ENCODE peak calls at places on chromosome 2, in nine cellular contexts. One of them, this sample, is unnamed.

GRCh38 chr2:152155209-152155608 is 20.4 kb downstream of the STAM2 start:
- DNase-seq in K562: no peak
- DNase-seq in sigmoid colon: no peak
- DNase-seq in IMR-90: no peak
- DNase-seq in HCT116: no peak
- DNase-seq in endodermal cell: no peak
- DNase-seq in GM23338: no peak
- DNase-seq in kidney epithelial cell: no peak
- DNase-seq in GM23248: no peak
- DNase-seq in this sample: no peak

GRCh38 chr2:232537079-232537478 is 2.4 kb upstream of the CHRNG start:
- DNase-seq in K562: peak; percentile 49
- DNase-seq in sigmoid colon: peak; percentile 52
- DNase-seq in IMR-90: no peak
- DNase-seq in HCT116: no peak
- DNase-seq in endodermal cell: peak; percentile 88
- DNase-seq in GM23338: peak; percentile 84
- DNase-seq in kidney epithelial cell: no peak
- DNase-seq in GM23248: no peak
- DNase-seq in this sample: no peak

GRCh38 chr2:23478087-23478932 is 93.3 kb downstream of the KLHL29 start:
- DNase-seq in K562: no peak
- DNase-seq in sigmoid colon: peak; percentile 54
- DNase-seq in IMR-90: no peak
- DNase-seq in HCT116: no peak
- DNase-seq in endodermal cell: peak; percentile 75
- DNase-seq in GM23338: peak; percentile 62
- DNase-seq in kidney epithelial cell: no peak
- DNase-seq in GM23248: no peak
- DNase-seq in this sample: no peak

GRCh38 chr2:74481432-74481831 is 1.4 kb downstream of the CCDC142 start:
- DNase-seq in K562: no peak
- DNase-seq in sigmoid colon: no peak
- DNase-seq in IMR-90: no peak
- DNase-seq in HCT116: no peak
- DNase-seq in endodermal cell: no peak
- DNase-seq in GM23338: no peak
- DNase-seq in kidney epithelial cell: no peak
- DNase-seq in GM23248: peak; percentile 56
- DNase-seq in this sample: no peak

GRCh38 chr2:159513745-159514144 is 102.6 kb downstream of the BAZ2B start:
- DNase-seq in K562: no peak
- DNase-seq in sigmoid colon: no peak
- DNase-seq in IMR-90: no peak
- DNase-seq in HCT116: no peak
- DNase-seq in endodermal cell: no peak
- DNase-seq in GM23338: no peak
- DNase-seq in kidney epithelial cell: no peak
- DNase-seq in GM23248: no peak
- DNase-seq in this sample: no peak

GRCh38 chr2:197128126-197128525 is 182.5 kb downstream of the ANKRD44 start:
- DNase-seq in K562: no peak
- DNase-seq in sigmoid colon: no peak
- DNase-seq in IMR-90: no peak
- DNase-seq in HCT116: no peak
- DNase-seq in endodermal cell: no peak
- DNase-seq in GM23338: no peak
- DNase-seq in kidney epithelial cell: no peak
- DNase-seq in GM23248: no peak
- DNase-seq in this sample: peak; percentile 33

GRCh38 chr2:16487686-16488085 is 177.9 kb downstream of the CYRIA start:
- DNase-seq in K562: no peak
- DNase-seq in sigmoid colon: no peak
- DNase-seq in IMR-90: peak; percentile 13
- DNase-seq in HCT116: no peak
- DNase-seq in endodermal cell: peak; percentile 52
- DNase-seq in GM23338: peak; percentile 39
- DNase-seq in kidney epithelial cell: no peak
- DNase-seq in GM23248: peak; percentile 64
- DNase-seq in this sample: no peak

GRCh38 chr2:64989982-64990614 is 899 bp downstream of the SLC1A4 start:
- DNase-seq in K562: peak; percentile 29
- DNase-seq in sigmoid colon: no peak
- DNase-seq in IMR-90: no peak
- DNase-seq in HCT116: no peak
- DNase-seq in endodermal cell: peak; percentile 52
- DNase-seq in GM23338: peak; percentile 72
- DNase-seq in kidney epithelial cell: no peak
- DNase-seq in GM23248: peak; percentile 72
- DNase-seq in this sample: no peak

GRCh38 chr2:31138037-31138962 is at the start of gene GALNT14:
- DNase-seq in K562: no peak
- DNase-seq in sigmoid colon: peak; percentile 70
- DNase-seq in IMR-90: peak; percentile 7
- DNase-seq in HCT116: no peak
- DNase-seq in endodermal cell: peak; percentile 90
- DNase-seq in GM23338: peak; percentile 81
- DNase-seq in kidney epithelial cell: no peak
- DNase-seq in GM23248: peak; percentile 82
- DNase-seq in this sample: peak; percentile 11

GRCh38 chr2:39127973-39128372 is 7.1 kb upstream of the SOS1 start:
- DNase-seq in K562: no peak
- DNase-seq in sigmoid colon: no peak
- DNase-seq in IMR-90: peak; percentile 37
- DNase-seq in HCT116: no peak
- DNase-seq in endodermal cell: no peak
- DNase-seq in GM23338: no peak
- DNase-seq in kidney epithelial cell: no peak
- DNase-seq in GM23248: peak; percentile 67
- DNase-seq in this sample: peak; percentile 17

GRCh38 chr2:158735822-158736580 is 59.1 kb upstream of the DAPL1 start:
- DNase-seq in K562: no peak
- DNase-seq in sigmoid colon: no peak
- DNase-seq in IMR-90: no peak
- DNase-seq in HCT116: no peak
- DNase-seq in endodermal cell: no peak
- DNase-seq in GM23338: no peak
- DNase-seq in kidney epithelial cell: no peak
- DNase-seq in GM23248: no peak
- DNase-seq in this sample: no peak

GRCh38 chr2:67565761-67566160 is 168.6 kb downstream of the ETAA1 start:
- DNase-seq in K562: no peak
- DNase-seq in sigmoid colon: no peak
- DNase-seq in IMR-90: peak; percentile 95
- DNase-seq in HCT116: no peak
- DNase-seq in endodermal cell: no peak
- DNase-seq in GM23338: no peak
- DNase-seq in kidney epithelial cell: no peak
- DNase-seq in GM23248: peak; percentile 96
- DNase-seq in this sample: no peak

GRCh38 chr2:171598713-171599319 is 76.5 kb downstream of the CYBRD1 start:
- DNase-seq in K562: peak; percentile 81
- DNase-seq in sigmoid colon: no peak
- DNase-seq in IMR-90: peak; percentile 77
- DNase-seq in HCT116: peak; percentile 69
- DNase-seq in endodermal cell: peak; percentile 63
- DNase-seq in GM23338: peak; percentile 86
- DNase-seq in kidney epithelial cell: peak; percentile 31
- DNase-seq in GM23248: peak; percentile 86
- DNase-seq in this sample: peak; percentile 54

GRCh38 chr2:74747411-74748080 is 86.4 kb upstream of the HK2 start:
- DNase-seq in K562: no peak
- DNase-seq in sigmoid colon: no peak
- DNase-seq in IMR-90: peak; percentile 87
- DNase-seq in HCT116: no peak
- DNase-seq in endodermal cell: no peak
- DNase-seq in GM23338: no peak
- DNase-seq in kidney epithelial cell: no peak
- DNase-seq in GM23248: peak; percentile 95
- DNase-seq in this sample: no peak

GRCh38 chr2:43127208-43127940 is 99.0 kb downstream of the ZFP36L2 start:
- DNase-seq in K562: peak; percentile 82
- DNase-seq in sigmoid colon: peak; percentile 81
- DNase-seq in IMR-90: no peak
- DNase-seq in HCT116: peak; percentile 33
- DNase-seq in endodermal cell: peak; percentile 92
- DNase-seq in GM23338: peak; percentile 93
- DNase-seq in kidney epithelial cell: no peak
- DNase-seq in GM23248: peak; percentile 50
- DNase-seq in this sample: peak; percentile 89

GRCh38 chr2:16148632-16149348 is 208.4 kb downstream of the MYCN start:
- DNase-seq in K562: no peak
- DNase-seq in sigmoid colon: no peak
- DNase-seq in IMR-90: no peak
- DNase-seq in HCT116: no peak
- DNase-seq in endodermal cell: peak; percentile 18
- DNase-seq in GM23338: no peak
- DNase-seq in kidney epithelial cell: no peak
- DNase-seq in GM23248: no peak
- DNase-seq in this sample: no peak

GRCh38 chr2:101420623-101421022 is 33.3 kb upstream of the CREG2 start:
- DNase-seq in K562: no peak
- DNase-seq in sigmoid colon: no peak
- DNase-seq in IMR-90: no peak
- DNase-seq in HCT116: no peak
- DNase-seq in endodermal cell: no peak
- DNase-seq in GM23338: no peak
- DNase-seq in kidney epithelial cell: no peak
- DNase-seq in GM23248: peak; percentile 54
- DNase-seq in this sample: no peak

GRCh38 chr2:9139491-9140443 is 66.8 kb upstream of the ASAP2 start:
- DNase-seq in K562: peak; percentile 68
- DNase-seq in sigmoid colon: peak; percentile 81
- DNase-seq in IMR-90: peak; percentile 54
- DNase-seq in HCT116: peak; percentile 40
- DNase-seq in endodermal cell: peak; percentile 97
- DNase-seq in GM23338: peak; percentile 86
- DNase-seq in kidney epithelial cell: no peak
- DNase-seq in GM23248: peak; percentile 72
- DNase-seq in this sample: peak; percentile 40

GRCh38 chr2:205766765-205767359 is 84.6 kb downstream of the NRP2 start:
- DNase-seq in K562: peak; percentile 52
- DNase-seq in sigmoid colon: peak; percentile 89
- DNase-seq in IMR-90: peak; percentile 72
- DNase-seq in HCT116: no peak
- DNase-seq in endodermal cell: peak; percentile 84
- DNase-seq in GM23338: peak; percentile 89
- DNase-seq in kidney epithelial cell: no peak
- DNase-seq in GM23248: peak; percentile 73
- DNase-seq in this sample: peak; percentile 32

GRCh38 chr2:47174731-47175361 is 19.7 kb upstream of the STPG4 start:
- DNase-seq in K562: peak; percentile 31
- DNase-seq in sigmoid colon: peak; percentile 80
- DNase-seq in IMR-90: peak; percentile 62
- DNase-seq in HCT116: peak; percentile 52
- DNase-seq in endodermal cell: peak; percentile 54
- DNase-seq in GM23338: peak; percentile 45
- DNase-seq in kidney epithelial cell: no peak
- DNase-seq in GM23248: peak; percentile 82
- DNase-seq in this sample: peak; percentile 51
- H3K36me3 ChIP-seq in K562: peaks cover 43% of the 10 kb centered on the region
- H3K36me3 ChIP-seq in sigmoid colon: no peaks in the 10 kb centered on the region
- H3K36me3 ChIP-seq in IMR-90: peaks cover 8% of the 10 kb centered on the region
- H3K36me3 ChIP-seq in HCT116: peaks cover 30% of the 10 kb centered on the region
- H3K36me3 ChIP-seq in endodermal cell: peaks cover 36% of the 10 kb centered on the region
- H3K36me3 ChIP-seq in GM23338: no peaks in the 10 kb centered on the region
- H3K36me3 ChIP-seq in kidney epithelial cell: no peaks in the 10 kb centered on the region
- H3K36me3 ChIP-seq in GM23248: peaks cover 16% of the 10 kb centered on the region
- H3K36me3 ChIP-seq in this sample: peaks cover 1% of the 10 kb centered on the region

DNA sequence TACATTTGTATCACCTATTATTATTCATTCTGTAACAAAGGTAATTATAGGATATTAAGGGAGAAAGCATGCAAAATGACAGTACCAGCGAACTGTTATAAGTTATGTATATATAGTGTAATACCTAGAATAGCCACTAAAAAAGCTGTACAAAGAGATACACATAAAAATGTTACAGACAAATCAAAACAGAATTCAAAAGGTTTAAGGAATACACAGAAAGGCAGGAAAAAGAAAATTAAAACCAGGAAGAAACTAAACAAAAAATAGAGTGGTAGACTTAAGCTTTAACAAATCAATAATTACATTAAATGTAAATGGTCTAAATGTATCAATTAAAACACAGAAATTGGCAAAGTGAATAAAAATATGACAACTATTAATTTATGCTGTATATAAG is 176.4 kb upstream of the REV1 start:
- DNase-seq in K562: no peak
- DNase-seq in sigmoid colon: no peak
- DNase-seq in IMR-90: no peak
- DNase-seq in HCT116: no peak
- DNase-seq in endodermal cell: no peak
- DNase-seq in GM23338: no peak
- DNase-seq in kidney epithelial cell: no peak
- DNase-seq in GM23248: no peak
- DNase-seq in this sample: no peak
- H3K27me3 ChIP-seq in K562: peaks cover 6% of the 10 kb centered on the region
- H3K27me3 ChIP-seq in sigmoid colon: no peaks in the 10 kb centered on the region
- H3K27me3 ChIP-seq in IMR-90: no peaks in the 10 kb centered on the region
- H3K27me3 ChIP-seq in HCT116: peaks cover 5% of the 10 kb centered on the region
- H3K27me3 ChIP-seq in endodermal cell: no peaks in the 10 kb centered on the region
- H3K27me3 ChIP-seq in GM23338: no peaks in the 10 kb centered on the region
- H3K27me3 ChIP-seq in kidney epithelial cell: no peaks in the 10 kb centered on the region
- H3K27me3 ChIP-seq in GM23248: no peaks in the 10 kb centered on the region
- H3K27me3 ChIP-seq in this sample: no peaks in the 10 kb centered on the region

GRCh38 chr2:213078686-213079085 is 72.7 kb downstream of the IKZF2 start:
- DNase-seq in K562: no peak
- DNase-seq in sigmoid colon: no peak
- DNase-seq in IMR-90: no peak
- DNase-seq in HCT116: no peak
- DNase-seq in endodermal cell: no peak
- DNase-seq in GM23338: no peak
- DNase-seq in kidney epithelial cell: no peak
- DNase-seq in GM23248: no peak
- DNase-seq in this sample: no peak
- H3K36me3 ChIP-seq in K562: no peaks in the 10 kb centered on the region
- H3K36me3 ChIP-seq in sigmoid colon: no peaks in the 10 kb centered on the region
- H3K36me3 ChIP-seq in IMR-90: no peaks in the 10 kb centered on the region
- H3K36me3 ChIP-seq in HCT116: no peaks in the 10 kb centered on the region
- H3K36me3 ChIP-seq in endodermal cell: no peaks in the 10 kb centered on the region
- H3K36me3 ChIP-seq in GM23338: no peaks in the 10 kb centered on the region
- H3K36me3 ChIP-seq in kidney epithelial cell: no peaks in the 10 kb centered on the region
- H3K36me3 ChIP-seq in GM23248: no peaks in the 10 kb centered on the region
- H3K36me3 ChIP-seq in this sample: no peaks in the 10 kb centered on the region

GRCh38 chr2:188330316-188331053 is 38.8 kb downstream of the GULP1 start:
- DNase-seq in K562: no peak
- DNase-seq in sigmoid colon: no peak
- DNase-seq in IMR-90: no peak
- DNase-seq in HCT116: no peak
- DNase-seq in endodermal cell: no peak
- DNase-seq in GM23338: peak; percentile 64
- DNase-seq in kidney epithelial cell: no peak
- DNase-seq in GM23248: no peak
- DNase-seq in this sample: no peak
- H3K27me3 ChIP-seq in K562: no peaks in the 10 kb centered on the region
- H3K27me3 ChIP-seq in sigmoid colon: no peaks in the 10 kb centered on the region
- H3K27me3 ChIP-seq in IMR-90: no peaks in the 10 kb centered on the region
- H3K27me3 ChIP-seq in HCT116: no peaks in the 10 kb centered on the region
- H3K27me3 ChIP-seq in endodermal cell: no peaks in the 10 kb centered on the region
- H3K27me3 ChIP-seq in GM23338: no peaks in the 10 kb centered on the region
- H3K27me3 ChIP-seq in kidney epithelial cell: no peaks in the 10 kb centered on the region
- H3K27me3 ChIP-seq in GM23248: no peaks in the 10 kb centered on the region
- H3K27me3 ChIP-seq in this sample: no peaks in the 10 kb centered on the region

GRCh38 chr2:13616656-13617055 is 899.9 kb downstream of the TRIB2 start:
- DNase-seq in K562: no peak
- DNase-seq in sigmoid colon: no peak
- DNase-seq in IMR-90: no peak
- DNase-seq in HCT116: no peak
- DNase-seq in endodermal cell: no peak
- DNase-seq in GM23338: no peak
- DNase-seq in kidney epithelial cell: no peak
- DNase-seq in GM23248: no peak
- DNase-seq in this sample: no peak
- H3K36me3 ChIP-seq in K562: no peaks in the 10 kb centered on the region
- H3K36me3 ChIP-seq in sigmoid colon: no peaks in the 10 kb centered on the region
- H3K36me3 ChIP-seq in IMR-90: no peaks in the 10 kb centered on the region
- H3K36me3 ChIP-seq in HCT116: no peaks in the 10 kb centered on the region
- H3K36me3 ChIP-seq in endodermal cell: no peaks in the 10 kb centered on the region
- H3K36me3 ChIP-seq in GM23338: peaks cover 4% of the 10 kb centered on the region
- H3K36me3 ChIP-seq in kidney epithelial cell: no peaks in the 10 kb centered on the region
- H3K36me3 ChIP-seq in GM23248: no peaks in the 10 kb centered on the region
- H3K36me3 ChIP-seq in this sample: no peaks in the 10 kb centered on the region